ENCODE peak calls at places on chromosomes 5 and 9, in five cellular contexts. C is A549, P is transverse colon, A is HepG2, X is ovary. B is an unnamed sample.

GRCh38 chr5:9731159-9731558 is 101.0 kb upstream of the TAS2R1 start:
- DNase-seq in C (no peak), P (no peak), A (no peak), X (no peak), B (no peak)

GRCh38 chr9:112665347-112665746 is 52.6 kb downstream of the INIP start:
- DNase-seq in C (no peak), P (no peak), A (no peak), X (no peak), B (no peak)

GRCh38 chr5:57447656-57448055 is 35.0 kb downstream of the ACTBL2 start:
- DNase-seq in C (no peak), P (no peak), A (no peak), X (no peak), B (no peak)

GRCh38 chr9:34891386-34891785 is 66.7 kb upstream of the PHF24 start:
- DNase-seq in C (no peak), P (no peak), A (no peak), X (no peak), B (no peak)

GRCh38 chr5:175123542-175123941 is 320.4 kb downstream of the DRD1 start:
- DNase-seq in C (no peak), P (no peak), A (no peak), X (no peak), B (no peak)

GRCh38 chr9:131747352-131747751 is 7.5 kb upstream of the RAPGEF1 start:
- DNase-seq in C (no peak), P (no peak), A (peak), X (no peak), B (no peak)

GRCh38 chr5:173302546-173303155 is 25.6 kb downstream of the STC2 start:
- DNase-seq in C (peak), P (no peak), A (peak), X (no peak), B (no peak)

GRCh38 chr5:173625686-173626500 is 9.4 kb upstream of the BOD1 start:
- DNase-seq in C (no peak), P (no peak), A (no peak), X (no peak), B (no peak)

GRCh38 chr5:179906795-179907569 is 715 bp downstream of the TBC1D9B start:
- DNase-seq in C (no peak), P (peak), A (no peak), X (peak), B (no peak)

GRCh38 chr9:6330958-6331634 is 2.9 kb downstream of the TPD52L3 start:
- DNase-seq in C (no peak), P (no peak), A (no peak), X (no peak), B (no peak)

GRCh38 chr9:16726718-16727451 is 143.6 kb downstream of the BNC2 start:
- DNase-seq in C (peak), P (peak), A (no peak), X (peak), B (peak)

GRCh38 chr9:78209127-78209526 is 26.7 kb upstream of the CEP78 start:
- DNase-seq in C (no peak), P (no peak), A (no peak), X (no peak), B (no peak)

GRCh38 chr9:97806721-97807120 is 46.3 kb upstream of the FOXE1 start:
- DNase-seq in C (no peak), P (no peak), A (no peak), X (no peak), B (no peak)

GRCh38 chr9:4801156-4801555 is 8.4 kb downstream of the RCL1 start:
- DNase-seq in C (no peak), P (no peak), A (no peak), X (no peak), B (no peak)

GRCh38 chr5:83503662-83504061 is 32.1 kb downstream of the VCAN start:
- DNase-seq in C (no peak), P (no peak), A (no peak), X (no peak), B (no peak)

GRCh38 chr5:96765043-96765442 is 42.7 kb downstream of the ERAP1 start:
- DNase-seq in C (no peak), P (no peak), A (no peak), X (no peak), B (no peak)

GRCh38 chr5:175281714-175282113 is 162.3 kb downstream of the DRD1 start:
- DNase-seq in C (no peak), P (no peak), A (no peak), X (no peak), B (no peak)

GRCh38 chr9:125407974-125408900 is 146.6 kb downstream of the GAPVD1 start:
- DNase-seq in C (peak), P (peak), A (peak), X (peak), B (peak)

GRCh38 chr9:138043061-138043410 is 165.5 kb downstream of the CACNA1B start:
- DNase-seq in C (no peak), P (no peak), A (no peak), X (peak), B (no peak)

GRCh38 chr5:15446552-15446951 is 53.4 kb upstream of the FBXL7 start:
- DNase-seq in C (no peak), P (no peak), A (no peak), X (no peak), B (no peak)

GRCh38 chr9:6354072-6354686 is 26.0 kb downstream of the TPD52L3 start:
- DNase-seq in C (peak), P (no peak), A (peak), X (no peak), B (no peak)

DNA sequence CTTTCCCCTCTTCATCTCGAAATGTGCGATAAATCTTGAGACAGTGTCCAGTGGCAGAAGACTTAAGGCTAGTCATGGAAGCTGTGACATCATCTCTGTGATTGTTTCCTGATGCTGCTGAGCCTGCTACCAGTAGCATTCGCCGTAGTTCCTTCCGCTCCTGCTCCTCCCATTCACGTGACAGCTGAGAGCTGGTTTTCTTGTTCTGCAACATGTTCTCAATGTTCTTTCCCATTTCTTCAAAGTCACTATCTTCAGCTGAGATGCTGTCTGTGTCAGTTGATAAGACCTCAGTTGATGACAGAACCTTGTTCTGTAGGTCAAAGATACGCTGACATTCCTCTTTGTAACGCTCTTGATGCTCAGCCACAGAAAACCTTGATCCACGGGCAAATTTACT is 3.5 kb downstream of the TAF1L start:
- DNase-seq in C (no peak), P (no peak), A (peak), X (no peak), B (no peak)
- TF ChIP-seq EP300 in C (no peak), P (no peak), A (no peak), X (no peak), B (no peak)

DNA sequence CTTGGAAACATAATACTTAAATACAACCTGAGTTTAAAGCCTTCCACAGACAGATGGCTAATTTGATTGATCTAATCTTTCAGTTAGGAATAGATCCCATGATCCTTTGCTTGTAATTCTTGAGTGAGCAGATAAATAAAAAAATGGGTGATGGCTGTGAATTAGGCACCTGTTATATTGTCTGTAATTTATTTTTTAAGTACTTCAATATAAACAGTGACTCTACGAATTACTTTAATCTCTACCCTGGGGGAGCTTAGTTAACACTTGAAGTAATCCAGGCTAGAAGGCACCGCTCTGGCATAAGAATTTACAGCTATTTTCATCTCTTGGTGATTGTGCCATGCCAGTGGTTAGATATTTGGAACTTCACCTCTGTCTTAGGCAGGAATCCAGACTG is 9.0 kb downstream of the EGFLAM start:
- DNase-seq in C (no peak), P (no peak), A (no peak), X (no peak), B (no peak)
- TF ChIP-seq EP300 in C (no peak), P (no peak), A (no peak), X (no peak), B (no peak)

GRCh38 chr9:79663878-79664277 is 92.1 kb downstream of the TLE4 start:
- DNase-seq in C (no peak), P (no peak), A (no peak), X (no peak), B (no peak)
- TF ChIP-seq EP300 in C (no peak), P (no peak), A (no peak), X (no peak), B (no peak)

GRCh38 chr5:39584921-39585320 is 160.1 kb upstream of the DAB2 start:
- DNase-seq in C (no peak), P (no peak), A (no peak), X (no peak), B (no peak)
- TF ChIP-seq EP300 in C (no peak), P (no peak), A (no peak), X (no peak), B (no peak)

GRCh38 chr9:18018661-18019060 is 439.8 kb downstream of the SH3GL2 start:
- DNase-seq in C (no peak), P (peak), A (no peak), X (no peak), B (no peak)
- TF ChIP-seq EP300 in C (no peak), P (no peak), A (no peak), X (no peak), B (no peak)

DNA sequence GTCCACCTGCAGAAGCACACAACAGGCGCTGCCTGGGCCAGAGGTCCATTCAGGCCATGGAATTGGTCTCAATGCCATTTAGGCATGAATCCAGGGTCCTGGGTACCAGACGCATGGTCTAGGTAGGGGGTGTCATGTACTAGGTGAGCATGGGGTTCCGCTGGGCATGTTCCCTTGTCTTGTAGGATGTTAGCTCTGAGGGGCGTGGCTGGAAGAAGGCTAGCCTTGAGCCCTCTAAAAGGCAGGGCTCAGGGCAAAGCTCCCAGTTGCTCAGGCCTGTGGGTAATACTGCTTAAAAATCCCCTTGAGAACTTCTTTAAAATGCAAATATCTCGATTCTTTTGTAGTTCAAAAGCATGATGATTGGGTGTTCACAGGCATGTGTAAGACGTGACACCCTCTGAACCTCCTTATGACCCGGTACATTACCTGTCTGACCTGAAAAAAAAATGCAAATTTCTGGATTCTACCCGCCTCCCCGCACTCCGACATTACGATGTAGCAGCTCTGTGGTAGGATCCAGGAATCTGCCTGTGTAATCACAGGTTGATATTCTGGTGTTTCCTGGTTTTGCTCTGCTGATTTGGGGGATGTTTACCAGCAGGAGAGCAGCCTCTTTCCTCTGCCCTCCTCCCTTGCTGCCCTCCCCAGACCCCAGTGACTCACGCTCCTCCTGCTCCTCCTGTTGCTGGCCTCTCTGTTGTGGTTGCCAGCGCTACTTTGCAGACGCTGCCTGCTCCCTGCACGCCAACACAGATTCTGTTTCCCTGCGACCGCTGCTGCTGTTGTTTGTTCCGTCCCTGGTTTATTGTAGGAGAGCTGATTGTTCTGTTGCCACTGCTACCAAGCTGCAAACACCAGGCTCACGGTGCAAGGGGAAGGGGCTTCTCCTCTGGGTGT is 5.7 kb downstream of the TMC1 start:
- DNase-seq in C (peak), P (peak), A (peak), X (peak), B (peak)
- TF ChIP-seq EP300 in C (no peak), P (peak), A (no peak), X (no peak), B (no peak)

GRCh38 chr5:67287795-67288194 is 91.2 kb upstream of the CD180 start:
- DNase-seq in C (no peak), P (no peak), A (no peak), X (no peak), B (no peak)
- TF ChIP-seq EP300 in C (no peak), P (no peak), A (no peak), X (no peak), B (no peak)

GRCh38 chr9:13279284-13280162 is at the start of gene MPDZ:
- DNase-seq in C (peak), P (peak), A (peak), X (peak), B (peak)
- TF ChIP-seq EP300 in C (no peak), P (no peak), A (no peak), X (no peak), B (no peak)

GRCh38 chr5:24788829-24789509 is 144.2 kb upstream of the CDH10 start:
- DNase-seq in C (no peak), P (no peak), A (no peak), X (no peak), B (no peak)
- TF ChIP-seq EP300 in C (no peak), P (no peak), A (no peak), X (no peak), B (no peak)

GRCh38 chr5:52920929-52921328 is 68.2 kb upstream of the ITGA2 start:
- DNase-seq in C (no peak), P (no peak), A (no peak), X (no peak), B (no peak)
- TF ChIP-seq EP300 in C (no peak), P (no peak), A (no peak), X (no peak), B (no peak)